ENCODE peak calls at places on chromosomes 13 and 19, in ten cellular contexts. One of them, this sample, is unnamed.

GRCh38 chr13:46324976-46325375 is 62.1 kb downstream of the RUBCNL start:
- DNase-seq in NCI-H1694 treated with DMSO at 0.1 percent for 48 hours: no peak
- DNase-seq in effector memory CD8-positive, alpha-beta T cell: no peak
- DNase-seq in lower lobe of right lung: no peak
- DNase-seq in nephron progenitor cell: no peak
- DNase-seq in activated CD4-positive, alpha-beta T cell treated with anti-CD3 and anti-CD28 coated beads for 48 hours: no peak
- DNase-seq in uterus: no peak
- DNase-seq in hepatic stellate cell: no peak
- DNase-seq in lower leg skin: no peak
- DNase-seq in NCI-H1417: no peak
- DNase-seq in this sample: peak

GRCh38 chr13:32840113-32840512 is 176.1 kb upstream of the KL start:
- DNase-seq in lower leg skin: no peak
- DNase-seq in activated CD4-positive, alpha-beta T cell treated with anti-CD3 and anti-CD28 coated beads for 48 hours: no peak
- DNase-seq in lower lobe of right lung: no peak
- DNase-seq in NCI-H1417: no peak
- DNase-seq in nephron progenitor cell: no peak
- DNase-seq in hepatic stellate cell: no peak
- DNase-seq in uterus: no peak
- DNase-seq in NCI-H1694 treated with DMSO at 0.1 percent for 48 hours: no peak
- DNase-seq in effector memory CD8-positive, alpha-beta T cell: no peak
- DNase-seq in this sample: no peak

GRCh38 chr19:36972594-36972993 is 56.5 kb downstream of the ZNF568 start:
- DNase-seq in lower lobe of right lung: no peak
- DNase-seq in nephron progenitor cell: no peak
- DNase-seq in hepatic stellate cell: no peak
- DNase-seq in effector memory CD8-positive, alpha-beta T cell: no peak
- DNase-seq in activated CD4-positive, alpha-beta T cell treated with anti-CD3 and anti-CD28 coated beads for 48 hours: no peak
- DNase-seq in lower leg skin: no peak
- DNase-seq in uterus: no peak
- DNase-seq in NCI-H1694 treated with DMSO at 0.1 percent for 48 hours: no peak
- DNase-seq in NCI-H1417: no peak
- DNase-seq in this sample: no peak

GRCh38 chr13:22062478-22063205 is 391.8 kb downstream of the FGF9 start:
- DNase-seq in effector memory CD8-positive, alpha-beta T cell: peak
- DNase-seq in nephron progenitor cell: no peak
- DNase-seq in lower leg skin: no peak
- DNase-seq in NCI-H1417: no peak
- DNase-seq in uterus: no peak
- DNase-seq in activated CD4-positive, alpha-beta T cell treated with anti-CD3 and anti-CD28 coated beads for 48 hours: no peak
- DNase-seq in NCI-H1694 treated with DMSO at 0.1 percent for 48 hours: no peak
- DNase-seq in lower lobe of right lung: no peak
- DNase-seq in hepatic stellate cell: no peak
- DNase-seq in this sample: no peak

GRCh38 chr13:83618966-83619365 is 263.3 kb downstream of the SLITRK1 start:
- DNase-seq in NCI-H1694 treated with DMSO at 0.1 percent for 48 hours: no peak
- DNase-seq in hepatic stellate cell: no peak
- DNase-seq in nephron progenitor cell: no peak
- DNase-seq in lower leg skin: no peak
- DNase-seq in uterus: no peak
- DNase-seq in lower lobe of right lung: no peak
- DNase-seq in NCI-H1417: no peak
- DNase-seq in activated CD4-positive, alpha-beta T cell treated with anti-CD3 and anti-CD28 coated beads for 48 hours: no peak
- DNase-seq in effector memory CD8-positive, alpha-beta T cell: no peak
- DNase-seq in this sample: no peak

GRCh38 chr19:50511069-50511822 is at the start of gene JOSD2:
- DNase-seq in nephron progenitor cell: peak
- DNase-seq in effector memory CD8-positive, alpha-beta T cell: peak
- DNase-seq in uterus: peak
- DNase-seq in hepatic stellate cell: peak
- DNase-seq in activated CD4-positive, alpha-beta T cell treated with anti-CD3 and anti-CD28 coated beads for 48 hours: peak
- DNase-seq in NCI-H1694 treated with DMSO at 0.1 percent for 48 hours: peak
- DNase-seq in NCI-H1417: peak
- DNase-seq in lower leg skin: peak
- DNase-seq in lower lobe of right lung: peak
- DNase-seq in this sample: peak

GRCh38 chr19:45953676-45954075 is 20.0 kb downstream of the NOVA2 start:
- DNase-seq in NCI-H1694 treated with DMSO at 0.1 percent for 48 hours: no peak
- DNase-seq in lower lobe of right lung: no peak
- DNase-seq in lower leg skin: no peak
- DNase-seq in uterus: no peak
- DNase-seq in activated CD4-positive, alpha-beta T cell treated with anti-CD3 and anti-CD28 coated beads for 48 hours: no peak
- DNase-seq in effector memory CD8-positive, alpha-beta T cell: no peak
- DNase-seq in nephron progenitor cell: no peak
- DNase-seq in hepatic stellate cell: no peak
- DNase-seq in NCI-H1417: no peak
- DNase-seq in this sample: no peak

GRCh38 chr19:18781047-18781600 is 10.0 kb downstream of the COMP start:
- DNase-seq in NCI-H1694 treated with DMSO at 0.1 percent for 48 hours: no peak
- DNase-seq in hepatic stellate cell: no peak
- DNase-seq in activated CD4-positive, alpha-beta T cell treated with anti-CD3 and anti-CD28 coated beads for 48 hours: no peak
- DNase-seq in nephron progenitor cell: no peak
- DNase-seq in effector memory CD8-positive, alpha-beta T cell: no peak
- DNase-seq in NCI-H1417: no peak
- DNase-seq in lower lobe of right lung: no peak
- DNase-seq in uterus: no peak
- DNase-seq in lower leg skin: no peak
- DNase-seq in this sample: no peak